ENCODE peak calls at places on chromosomes 6 and 20, in ten cellular contexts. One of them, this sample, is unnamed.

GRCh38 chr20:48724891-48725588 is 102.8 kb downstream of the PREX1 start:
- DNase-seq in PC-3: no peak
- DNase-seq in CD4-positive, alpha-beta T cell: no peak
- DNase-seq in PC-9: no peak
- DNase-seq in foreskin fibroblast: no peak
- DNase-seq in fibroblast of the aortic adventitia: no peak
- DNase-seq in prostate gland: no peak
- DNase-seq in psoas muscle: no peak
- DNase-seq in heart right ventricle: no peak
- DNase-seq in colonic mucosa: no peak
- DNase-seq in this sample: no peak

GRCh38 chr20:24683676-24684075 is 214.2 kb downstream of the SYNDIG1 start:
- DNase-seq in PC-3: no peak
- DNase-seq in CD4-positive, alpha-beta T cell: no peak
- DNase-seq in PC-9: no peak
- DNase-seq in foreskin fibroblast: no peak
- DNase-seq in fibroblast of the aortic adventitia: peak
- DNase-seq in prostate gland: no peak
- DNase-seq in psoas muscle: no peak
- DNase-seq in heart right ventricle: no peak
- DNase-seq in colonic mucosa: no peak
- DNase-seq in this sample: no peak

GRCh38 chr20:4782373-4782772 is 60.7 kb downstream of the PRND start:
- DNase-seq in PC-3: no peak
- DNase-seq in CD4-positive, alpha-beta T cell: no peak
- DNase-seq in PC-9: no peak
- DNase-seq in foreskin fibroblast: no peak
- DNase-seq in fibroblast of the aortic adventitia: no peak
- DNase-seq in prostate gland: no peak
- DNase-seq in psoas muscle: no peak
- DNase-seq in heart right ventricle: no peak
- DNase-seq in colonic mucosa: no peak
- DNase-seq in this sample: no peak

GRCh38 chr6:71262914-71263313 is 25.7 kb upstream of the OGFRL1 start:
- DNase-seq in PC-3: no peak
- DNase-seq in CD4-positive, alpha-beta T cell: no peak
- DNase-seq in PC-9: no peak
- DNase-seq in foreskin fibroblast: peak
- DNase-seq in fibroblast of the aortic adventitia: no peak
- DNase-seq in prostate gland: no peak
- DNase-seq in psoas muscle: no peak
- DNase-seq in heart right ventricle: no peak
- DNase-seq in colonic mucosa: no peak
- DNase-seq in this sample: no peak

GRCh38 chr20:57619053-57619831 is 984 bp downstream of the ZBP1 start:
- DNase-seq in PC-3: no peak
- DNase-seq in CD4-positive, alpha-beta T cell: peak
- DNase-seq in PC-9: no peak
- DNase-seq in foreskin fibroblast: no peak
- DNase-seq in fibroblast of the aortic adventitia: no peak
- DNase-seq in prostate gland: no peak
- DNase-seq in psoas muscle: peak
- DNase-seq in heart right ventricle: no peak
- DNase-seq in colonic mucosa: peak
- DNase-seq in this sample: peak

GRCh38 chr6:154404791-154405400 is 48.3 kb upstream of the IPCEF1 start:
- DNase-seq in PC-3: no peak
- DNase-seq in CD4-positive, alpha-beta T cell: no peak
- DNase-seq in PC-9: no peak
- DNase-seq in foreskin fibroblast: peak
- DNase-seq in fibroblast of the aortic adventitia: peak
- DNase-seq in prostate gland: no peak
- DNase-seq in psoas muscle: no peak
- DNase-seq in heart right ventricle: no peak
- DNase-seq in colonic mucosa: no peak
- DNase-seq in this sample: no peak

GRCh38 chr6:136654086-136654485 is 103.9 kb upstream of the MAP7 start:
- DNase-seq in PC-3: no peak
- DNase-seq in CD4-positive, alpha-beta T cell: no peak
- DNase-seq in PC-9: no peak
- DNase-seq in foreskin fibroblast: no peak
- DNase-seq in fibroblast of the aortic adventitia: no peak
- DNase-seq in prostate gland: no peak
- DNase-seq in psoas muscle: no peak
- DNase-seq in heart right ventricle: no peak
- DNase-seq in colonic mucosa: no peak
- DNase-seq in this sample: no peak

GRCh38 chr20:62735331-62735821 is 26.7 kb downstream of the NTSR1 start:
- DNase-seq in PC-3: no peak
- DNase-seq in CD4-positive, alpha-beta T cell: no peak
- DNase-seq in PC-9: no peak
- DNase-seq in foreskin fibroblast: peak
- DNase-seq in fibroblast of the aortic adventitia: no peak
- DNase-seq in prostate gland: no peak
- DNase-seq in psoas muscle: peak
- DNase-seq in heart right ventricle: no peak
- DNase-seq in colonic mucosa: no peak
- DNase-seq in this sample: no peak

GRCh38 chr6:142385352-142385751 is 83.5 kb downstream of the ADGRG6 start:
- DNase-seq in PC-3: peak
- DNase-seq in CD4-positive, alpha-beta T cell: no peak
- DNase-seq in PC-9: no peak
- DNase-seq in foreskin fibroblast: no peak
- DNase-seq in fibroblast of the aortic adventitia: no peak
- DNase-seq in prostate gland: no peak
- DNase-seq in psoas muscle: no peak
- DNase-seq in heart right ventricle: no peak
- DNase-seq in colonic mucosa: no peak
- DNase-seq in this sample: no peak

GRCh38 chr6:142386657-142387056 is 84.8 kb downstream of the ADGRG6 start:
- DNase-seq in PC-3: no peak
- DNase-seq in CD4-positive, alpha-beta T cell: no peak
- DNase-seq in PC-9: no peak
- DNase-seq in foreskin fibroblast: no peak
- DNase-seq in fibroblast of the aortic adventitia: no peak
- DNase-seq in prostate gland: no peak
- DNase-seq in psoas muscle: no peak
- DNase-seq in heart right ventricle: no peak
- DNase-seq in colonic mucosa: no peak
- DNase-seq in this sample: no peak

GRCh38 chr6:142384455-142385332 is 82.9 kb downstream of the ADGRG6 start:
- DNase-seq in PC-3: peak
- DNase-seq in CD4-positive, alpha-beta T cell: no peak
- DNase-seq in PC-9: no peak
- DNase-seq in foreskin fibroblast: peak
- DNase-seq in fibroblast of the aortic adventitia: peak
- DNase-seq in prostate gland: no peak
- DNase-seq in psoas muscle: no peak
- DNase-seq in heart right ventricle: no peak
- DNase-seq in colonic mucosa: no peak
- DNase-seq in this sample: no peak

DNA sequence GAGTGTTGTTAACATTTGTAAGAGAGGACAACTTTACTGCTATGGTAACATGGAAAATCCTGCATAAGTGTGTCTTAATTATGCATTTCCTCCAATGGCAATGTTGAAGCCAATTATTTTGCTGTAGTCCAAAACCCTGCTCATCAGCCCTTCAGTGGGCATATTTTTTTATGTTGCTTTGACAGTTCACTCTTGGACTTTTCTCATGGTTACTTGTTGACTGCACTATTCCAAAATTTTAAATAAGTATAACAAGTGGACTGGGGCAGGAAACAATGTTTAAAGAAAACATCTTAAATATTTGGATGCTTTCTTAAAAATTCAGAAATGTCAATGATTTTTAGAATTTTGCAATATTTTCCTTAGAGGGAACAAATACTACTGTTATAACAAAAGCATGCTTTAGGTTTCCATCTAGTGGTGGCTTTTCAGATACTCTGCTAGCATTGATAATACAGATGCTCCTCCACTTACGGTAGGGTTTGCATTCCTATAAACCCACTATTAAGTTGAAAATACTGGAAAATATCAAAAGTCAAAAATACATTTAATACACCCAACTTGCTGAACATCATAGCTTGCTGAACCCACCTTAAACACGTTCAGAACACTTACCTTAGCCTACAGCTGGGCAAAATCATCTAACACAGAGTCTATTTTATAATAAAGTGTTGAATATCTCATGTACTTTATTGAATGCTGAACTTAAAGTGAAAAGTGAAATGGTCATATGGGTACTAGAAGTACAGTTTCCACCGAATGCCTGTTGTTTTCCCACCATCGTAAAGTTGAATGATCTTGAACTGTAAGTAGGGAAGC is 86.4 kb downstream of the ADGRG6 start:
- DNase-seq in PC-3: peak
- DNase-seq in CD4-positive, alpha-beta T cell: no peak
- DNase-seq in PC-9: no peak
- DNase-seq in foreskin fibroblast: peak
- DNase-seq in fibroblast of the aortic adventitia: peak
- DNase-seq in prostate gland: no peak
- DNase-seq in psoas muscle: no peak
- DNase-seq in heart right ventricle: no peak
- DNase-seq in colonic mucosa: no peak
- DNase-seq in this sample: peak
- TF ChIP-seq CTCF in PC-3: peak
- TF ChIP-seq CTCF in CD4-positive, alpha-beta T cell: peak
- TF ChIP-seq CTCF in PC-9: peak
- TF ChIP-seq CTCF in foreskin fibroblast: peak
- TF ChIP-seq CTCF in fibroblast of the aortic adventitia: peak
- TF ChIP-seq CTCF in prostate gland: peak
- TF ChIP-seq CTCF in psoas muscle: peak
- TF ChIP-seq CTCF in heart right ventricle: peak
- TF ChIP-seq CTCF in colonic mucosa: peak
- TF ChIP-seq CTCF in this sample: no peak

GRCh38 chr6:40914005-40914404 is 125.0 kb downstream of the UNC5CL start:
- DNase-seq in PC-3: no peak
- DNase-seq in CD4-positive, alpha-beta T cell: no peak
- DNase-seq in PC-9: no peak
- DNase-seq in foreskin fibroblast: no peak
- DNase-seq in fibroblast of the aortic adventitia: no peak
- DNase-seq in prostate gland: no peak
- DNase-seq in psoas muscle: no peak
- DNase-seq in heart right ventricle: no peak
- DNase-seq in colonic mucosa: no peak
- DNase-seq in this sample: no peak

GRCh38 chr6:40916816-40917215 is 122.2 kb downstream of the UNC5CL start:
- DNase-seq in PC-3: no peak
- DNase-seq in CD4-positive, alpha-beta T cell: no peak
- DNase-seq in PC-9: no peak
- DNase-seq in foreskin fibroblast: peak
- DNase-seq in fibroblast of the aortic adventitia: no peak
- DNase-seq in prostate gland: no peak
- DNase-seq in psoas muscle: no peak
- DNase-seq in heart right ventricle: no peak
- DNase-seq in colonic mucosa: no peak
- DNase-seq in this sample: no peak

GRCh38 chr6:40917603-40918002 is 121.4 kb downstream of the UNC5CL start:
- DNase-seq in PC-3: no peak
- DNase-seq in CD4-positive, alpha-beta T cell: no peak
- DNase-seq in PC-9: no peak
- DNase-seq in foreskin fibroblast: no peak
- DNase-seq in fibroblast of the aortic adventitia: no peak
- DNase-seq in prostate gland: no peak
- DNase-seq in psoas muscle: no peak
- DNase-seq in heart right ventricle: no peak
- DNase-seq in colonic mucosa: no peak
- DNase-seq in this sample: no peak

GRCh38 chr6:40915165-40915564 is 123.9 kb downstream of the UNC5CL start:
- DNase-seq in PC-3: no peak
- DNase-seq in CD4-positive, alpha-beta T cell: no peak
- DNase-seq in PC-9: no peak
- DNase-seq in foreskin fibroblast: no peak
- DNase-seq in fibroblast of the aortic adventitia: no peak
- DNase-seq in prostate gland: no peak
- DNase-seq in psoas muscle: no peak
- DNase-seq in heart right ventricle: no peak
- DNase-seq in colonic mucosa: no peak
- DNase-seq in this sample: no peak

DNA sequence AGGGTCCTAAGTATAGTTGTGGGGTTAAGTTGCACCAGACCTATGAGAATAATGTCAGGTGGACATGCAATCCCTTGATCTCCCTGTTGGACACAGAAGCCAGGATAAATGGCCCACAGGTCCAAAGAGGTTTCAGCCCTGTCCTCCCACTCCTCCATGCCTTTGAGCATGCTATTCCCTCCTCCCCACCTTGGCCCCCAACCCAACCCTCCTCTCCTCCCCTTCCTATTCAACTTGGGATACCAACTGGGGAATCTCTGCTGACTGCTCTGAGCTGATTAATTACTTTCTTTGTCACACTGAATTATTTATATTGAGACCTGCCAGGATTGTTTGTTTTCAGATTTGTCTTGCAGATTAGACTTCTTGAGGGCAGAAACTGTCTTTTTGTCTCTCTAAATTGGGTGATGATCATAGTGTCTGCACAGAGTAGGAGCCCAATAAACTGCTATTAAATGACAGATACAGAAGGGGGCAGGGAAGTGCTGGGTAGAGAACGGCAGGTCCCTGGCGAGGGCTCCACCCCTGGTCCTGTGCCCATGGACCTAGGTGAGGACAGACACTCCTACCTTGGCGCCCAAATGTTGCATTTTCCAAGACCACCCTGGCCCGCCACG is 120.9 kb downstream of the UNC5CL start:
- DNase-seq in PC-3: no peak
- DNase-seq in CD4-positive, alpha-beta T cell: no peak
- DNase-seq in PC-9: no peak
- DNase-seq in foreskin fibroblast: no peak
- DNase-seq in fibroblast of the aortic adventitia: no peak
- DNase-seq in prostate gland: no peak
- DNase-seq in psoas muscle: no peak
- DNase-seq in heart right ventricle: no peak
- DNase-seq in colonic mucosa: no peak
- DNase-seq in this sample: no peak
- TF ChIP-seq CTCF in PC-3: peak
- TF ChIP-seq CTCF in CD4-positive, alpha-beta T cell: no peak
- TF ChIP-seq CTCF in PC-9: no peak
- TF ChIP-seq CTCF in foreskin fibroblast: no peak
- TF ChIP-seq CTCF in fibroblast of the aortic adventitia: no peak
- TF ChIP-seq CTCF in prostate gland: no peak
- TF ChIP-seq CTCF in psoas muscle: no peak
- TF ChIP-seq CTCF in heart right ventricle: no peak
- TF ChIP-seq CTCF in colonic mucosa: no peak
- TF ChIP-seq CTCF in this sample: no peak

DNA sequence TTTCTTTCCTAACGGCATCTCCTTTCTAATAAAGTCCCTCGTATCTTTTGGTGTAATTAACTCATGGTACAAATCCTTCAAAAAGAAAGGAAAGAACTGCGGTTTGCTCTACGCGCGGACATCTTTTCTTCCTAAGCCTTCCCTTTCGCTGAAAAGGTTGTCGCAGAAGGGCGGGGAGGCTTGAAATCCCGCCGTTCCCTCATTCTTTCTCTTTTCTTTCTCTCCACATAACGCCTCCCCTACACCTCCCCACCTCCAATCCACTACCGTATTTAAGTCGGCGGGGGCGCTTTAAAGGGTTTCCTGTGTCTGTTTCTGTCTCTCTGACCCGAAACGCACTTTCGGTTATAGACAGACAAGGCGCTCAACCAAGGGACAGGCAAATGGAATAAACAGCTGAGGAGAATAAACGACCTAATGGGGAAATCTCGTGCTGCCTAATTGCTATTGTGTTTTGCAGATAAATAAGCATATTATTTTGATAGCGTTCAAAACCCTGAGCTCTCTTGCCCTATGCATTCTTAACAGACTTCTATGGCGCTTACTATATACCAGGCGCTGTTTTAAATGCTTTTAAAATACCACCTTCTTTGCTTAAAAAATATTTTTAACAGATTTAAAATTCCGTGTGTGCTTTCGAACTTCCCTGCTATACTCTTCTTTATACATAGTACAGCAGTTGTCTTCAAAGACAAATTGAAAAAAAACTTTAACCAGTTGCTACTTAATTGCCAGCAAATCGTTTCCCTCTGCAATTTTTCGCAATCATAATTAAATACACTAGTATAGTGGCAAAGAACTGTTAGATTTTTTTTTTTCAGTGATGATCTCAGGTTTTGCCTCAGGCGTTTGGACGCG is 2.5 kb upstream of the HEY2 start:
- DNase-seq in PC-3: peak
- DNase-seq in CD4-positive, alpha-beta T cell: peak
- DNase-seq in PC-9: peak
- DNase-seq in foreskin fibroblast: peak
- DNase-seq in fibroblast of the aortic adventitia: peak
- DNase-seq in prostate gland: peak
- DNase-seq in psoas muscle: peak
- DNase-seq in heart right ventricle: peak
- DNase-seq in colonic mucosa: peak
- DNase-seq in this sample: peak
- TF ChIP-seq CTCF in PC-3: no peak
- TF ChIP-seq CTCF in CD4-positive, alpha-beta T cell: no peak
- TF ChIP-seq CTCF in PC-9: no peak
- TF ChIP-seq CTCF in foreskin fibroblast: no peak
- TF ChIP-seq CTCF in fibroblast of the aortic adventitia: peak
- TF ChIP-seq CTCF in prostate gland: no peak
- TF ChIP-seq CTCF in psoas muscle: no peak
- TF ChIP-seq CTCF in heart right ventricle: no peak
- TF ChIP-seq CTCF in colonic mucosa: no peak
- TF ChIP-seq CTCF in this sample: no peak

GRCh38 chr6:14275493-14275851 is 157.9 kb downstream of the CD83 start:
- DNase-seq in PC-3: no peak
- DNase-seq in CD4-positive, alpha-beta T cell: no peak
- DNase-seq in PC-9: no peak
- DNase-seq in foreskin fibroblast: peak
- DNase-seq in fibroblast of the aortic adventitia: peak
- DNase-seq in prostate gland: no peak
- DNase-seq in psoas muscle: no peak
- DNase-seq in heart right ventricle: peak
- DNase-seq in colonic mucosa: no peak
- DNase-seq in this sample: no peak

GRCh38 chr6:14276066-14276465 is 158.5 kb downstream of the CD83 start:
- DNase-seq in PC-3: no peak
- DNase-seq in CD4-positive, alpha-beta T cell: no peak
- DNase-seq in PC-9: no peak
- DNase-seq in foreskin fibroblast: no peak
- DNase-seq in fibroblast of the aortic adventitia: no peak
- DNase-seq in prostate gland: no peak
- DNase-seq in psoas muscle: no peak
- DNase-seq in heart right ventricle: no peak
- DNase-seq in colonic mucosa: no peak
- DNase-seq in this sample: no peak

GRCh38 chr6:14278000-14278399 is 160.4 kb downstream of the CD83 start:
- DNase-seq in PC-3: no peak
- DNase-seq in CD4-positive, alpha-beta T cell: no peak
- DNase-seq in PC-9: no peak
- DNase-seq in foreskin fibroblast: no peak
- DNase-seq in fibroblast of the aortic adventitia: no peak
- DNase-seq in prostate gland: no peak
- DNase-seq in psoas muscle: no peak
- DNase-seq in heart right ventricle: no peak
- DNase-seq in colonic mucosa: no peak
- DNase-seq in this sample: no peak

GRCh38 chr6:14277405-14277930 is 159.9 kb downstream of the CD83 start:
- DNase-seq in PC-3: no peak
- DNase-seq in CD4-positive, alpha-beta T cell: no peak
- DNase-seq in PC-9: no peak
- DNase-seq in foreskin fibroblast: no peak
- DNase-seq in fibroblast of the aortic adventitia: no peak
- DNase-seq in prostate gland: no peak
- DNase-seq in psoas muscle: no peak
- DNase-seq in heart right ventricle: no peak
- DNase-seq in colonic mucosa: no peak
- DNase-seq in this sample: no peak

GRCh38 chr6:14276667-14277404 is 159.3 kb downstream of the CD83 start:
- DNase-seq in PC-3: no peak
- DNase-seq in CD4-positive, alpha-beta T cell: peak
- DNase-seq in PC-9: no peak
- DNase-seq in foreskin fibroblast: peak
- DNase-seq in fibroblast of the aortic adventitia: peak
- DNase-seq in prostate gland: no peak
- DNase-seq in psoas muscle: no peak
- DNase-seq in heart right ventricle: no peak
- DNase-seq in colonic mucosa: no peak
- DNase-seq in this sample: peak
- TF ChIP-seq CTCF in PC-3: no peak
- TF ChIP-seq CTCF in CD4-positive, alpha-beta T cell: no peak
- TF ChIP-seq CTCF in PC-9: no peak
- TF ChIP-seq CTCF in foreskin fibroblast: no peak
- TF ChIP-seq CTCF in fibroblast of the aortic adventitia: no peak
- TF ChIP-seq CTCF in prostate gland: no peak
- TF ChIP-seq CTCF in psoas muscle: no peak
- TF ChIP-seq CTCF in heart right ventricle: no peak
- TF ChIP-seq CTCF in colonic mucosa: no peak
- TF ChIP-seq CTCF in this sample: no peak

This sample was measured in GM20000.